ENCODE peak calls at places on chromosome 12, in eight cellular contexts. One of them, this sample, is unnamed.

GRCh38 chr12:131618303-131618658 is 92.6 kb upstream of the SFSWAP start:
- DNase-seq in RWPE2: no peak
- DNase-seq in foreskin melanocyte: no peak
- DNase-seq in activated naive CD4-positive, alpha-beta T cell: no peak
- DNase-seq in stimulated activated CD8-positive, alpha-beta memory T cell treated with anti-CD3 and anti-CD28 coated beads, Interleukin-4, amount 100 ng/mL, for 1 hour: no peak
- DNase-seq in AG08395: no peak
- DNase-seq in EL: peak
- DNase-seq in fibroblast of the aortic adventitia: no peak
- DNase-seq in this sample: no peak

GRCh38 chr12:130672122-130672825 is 43.8 kb downstream of the RIMBP2 start:
- DNase-seq in RWPE2: no peak
- DNase-seq in foreskin melanocyte: no peak
- DNase-seq in activated naive CD4-positive, alpha-beta T cell: no peak
- DNase-seq in stimulated activated CD8-positive, alpha-beta memory T cell treated with anti-CD3 and anti-CD28 coated beads, Interleukin-4, amount 100 ng/mL, for 1 hour: no peak
- DNase-seq in AG08395: no peak
- DNase-seq in EL: no peak
- DNase-seq in fibroblast of the aortic adventitia: no peak
- DNase-seq in this sample: no peak

GRCh38 chr12:75489187-75489586 is 8.6 kb downstream of the GLIPR1 start:
- DNase-seq in RWPE2: no peak
- DNase-seq in foreskin melanocyte: no peak
- DNase-seq in activated naive CD4-positive, alpha-beta T cell: no peak
- DNase-seq in stimulated activated CD8-positive, alpha-beta memory T cell treated with anti-CD3 and anti-CD28 coated beads, Interleukin-4, amount 100 ng/mL, for 1 hour: no peak
- DNase-seq in AG08395: no peak
- DNase-seq in EL: no peak
- DNase-seq in fibroblast of the aortic adventitia: no peak
- DNase-seq in this sample: no peak

GRCh38 chr12:29943683-29944082 is 159.9 kb upstream of the TMTC1 start:
- DNase-seq in RWPE2: no peak
- DNase-seq in foreskin melanocyte: no peak
- DNase-seq in activated naive CD4-positive, alpha-beta T cell: no peak
- DNase-seq in stimulated activated CD8-positive, alpha-beta memory T cell treated with anti-CD3 and anti-CD28 coated beads, Interleukin-4, amount 100 ng/mL, for 1 hour: no peak
- DNase-seq in AG08395: no peak
- DNase-seq in EL: no peak
- DNase-seq in fibroblast of the aortic adventitia: peak
- DNase-seq in this sample: no peak

GRCh38 chr12:65532744-65533143 is 254.3 kb downstream of the MSRB3 start:
- DNase-seq in RWPE2: no peak
- DNase-seq in foreskin melanocyte: peak
- DNase-seq in activated naive CD4-positive, alpha-beta T cell: no peak
- DNase-seq in stimulated activated CD8-positive, alpha-beta memory T cell treated with anti-CD3 and anti-CD28 coated beads, Interleukin-4, amount 100 ng/mL, for 1 hour: no peak
- DNase-seq in AG08395: peak
- DNase-seq in EL: peak
- DNase-seq in fibroblast of the aortic adventitia: peak
- DNase-seq in this sample: no peak

GRCh38 chr12:79255326-79255725 is 390.8 kb downstream of the SYT1 start:
- DNase-seq in RWPE2: no peak
- DNase-seq in foreskin melanocyte: no peak
- DNase-seq in activated naive CD4-positive, alpha-beta T cell: no peak
- DNase-seq in stimulated activated CD8-positive, alpha-beta memory T cell treated with anti-CD3 and anti-CD28 coated beads, Interleukin-4, amount 100 ng/mL, for 1 hour: no peak
- DNase-seq in AG08395: no peak
- DNase-seq in EL: peak
- DNase-seq in fibroblast of the aortic adventitia: peak
- DNase-seq in this sample: no peak

GRCh38 chr12:31796270-31796951 is 67.6 kb upstream of the AMN1 start:
- DNase-seq in RWPE2: no peak
- DNase-seq in foreskin melanocyte: no peak
- DNase-seq in activated naive CD4-positive, alpha-beta T cell: no peak
- DNase-seq in stimulated activated CD8-positive, alpha-beta memory T cell treated with anti-CD3 and anti-CD28 coated beads, Interleukin-4, amount 100 ng/mL, for 1 hour: no peak
- DNase-seq in AG08395: no peak
- DNase-seq in EL: no peak
- DNase-seq in fibroblast of the aortic adventitia: no peak
- DNase-seq in this sample: no peak

GRCh38 chr12:127926004-127926403 is 341.0 kb upstream of the TMEM132C start:
- DNase-seq in RWPE2: no peak
- DNase-seq in foreskin melanocyte: no peak
- DNase-seq in activated naive CD4-positive, alpha-beta T cell: no peak
- DNase-seq in stimulated activated CD8-positive, alpha-beta memory T cell treated with anti-CD3 and anti-CD28 coated beads, Interleukin-4, amount 100 ng/mL, for 1 hour: no peak
- DNase-seq in AG08395: peak
- DNase-seq in EL: peak
- DNase-seq in fibroblast of the aortic adventitia: peak
- DNase-seq in this sample: no peak

GRCh38 chr12:53676715-53677611 is 1.1 kb upstream of the ATP5MC2 start:
- DNase-seq in RWPE2: no peak
- DNase-seq in foreskin melanocyte: peak
- DNase-seq in activated naive CD4-positive, alpha-beta T cell: no peak
- DNase-seq in stimulated activated CD8-positive, alpha-beta memory T cell treated with anti-CD3 and anti-CD28 coated beads, Interleukin-4, amount 100 ng/mL, for 1 hour: no peak
- DNase-seq in AG08395: peak
- DNase-seq in EL: peak
- DNase-seq in fibroblast of the aortic adventitia: peak
- DNase-seq in this sample: no peak

GRCh38 chr12:124608451-124608870 is 41.0 kb upstream of the NCOR2 start:
- DNase-seq in RWPE2: no peak
- DNase-seq in foreskin melanocyte: no peak
- DNase-seq in activated naive CD4-positive, alpha-beta T cell: no peak
- DNase-seq in stimulated activated CD8-positive, alpha-beta memory T cell treated with anti-CD3 and anti-CD28 coated beads, Interleukin-4, amount 100 ng/mL, for 1 hour: no peak
- DNase-seq in AG08395: no peak
- DNase-seq in EL: no peak
- DNase-seq in fibroblast of the aortic adventitia: no peak
- DNase-seq in this sample: no peak

GRCh38 chr12:10636124-10636523 is 22.7 kb upstream of the MAGOHB start:
- DNase-seq in RWPE2: no peak
- DNase-seq in foreskin melanocyte: no peak
- DNase-seq in activated naive CD4-positive, alpha-beta T cell: no peak
- DNase-seq in stimulated activated CD8-positive, alpha-beta memory T cell treated with anti-CD3 and anti-CD28 coated beads, Interleukin-4, amount 100 ng/mL, for 1 hour: no peak
- DNase-seq in AG08395: no peak
- DNase-seq in EL: no peak
- DNase-seq in fibroblast of the aortic adventitia: no peak
- DNase-seq in this sample: no peak

This sample was measured in esophagus squamous epithelium.